ENCODE peak calls at places on chromosomes 11 and 22, in six cellular contexts. One of them, this sample, is unnamed.

GRCh38 chr22:18078329-18079041 is 695 bp downstream of the PEX26 start:
- DNase-seq in GM12878: no peak
- DNase-seq in endothelial cell of umbilical vein: peak; percentile 26
- DNase-seq in HepG2: peak; percentile 34
- DNase-seq in A549: peak; percentile 23
- DNase-seq in K562: peak; percentile 40
- DNase-seq in this sample: peak; percentile 69

GRCh38 chr22:41177626-41178424 is 27.3 kb upstream of the L3MBTL2 start:
- DNase-seq in GM12878: no peak
- DNase-seq in K562: no peak
- DNase-seq in HepG2: no peak
- DNase-seq in A549: no peak
- DNase-seq in endothelial cell of umbilical vein: no peak
- DNase-seq in this sample: no peak

GRCh38 chr22:44583076-44583760 is 85.2 kb upstream of the RTL6 start:
- DNase-seq in A549: peak; percentile 18
- DNase-seq in GM12878: no peak
- DNase-seq in K562: no peak
- DNase-seq in HepG2: no peak
- DNase-seq in endothelial cell of umbilical vein: no peak
- DNase-seq in this sample: peak; percentile 55

GRCh38 chr11:109051200-109051599 is 370.8 kb upstream of the C11orf87 start:
- DNase-seq in K562: no peak
- DNase-seq in GM12878: no peak
- DNase-seq in endothelial cell of umbilical vein: no peak
- DNase-seq in HepG2: no peak
- DNase-seq in A549: no peak
- DNase-seq in this sample: no peak

GRCh38 chr11:12547953-12548650 is 126.1 kb upstream of the TEAD1 start:
- DNase-seq in endothelial cell of umbilical vein: no peak
- DNase-seq in K562: no peak
- DNase-seq in GM12878: no peak
- DNase-seq in A549: no peak
- DNase-seq in HepG2: no peak
- DNase-seq in this sample: no peak

GRCh38 chr11:71285111-71285510 is 32.7 kb upstream of the SHANK2 start:
- DNase-seq in HepG2: no peak
- DNase-seq in K562: no peak
- DNase-seq in GM12878: no peak
- DNase-seq in A549: no peak
- DNase-seq in endothelial cell of umbilical vein: no peak
- DNase-seq in this sample: no peak

GRCh38 chr11:79062814-79063762 is 377.7 kb downstream of the TENM4 start:
- DNase-seq in HepG2: peak; percentile 18
- DNase-seq in K562: peak; percentile 18
- DNase-seq in endothelial cell of umbilical vein: peak; percentile 46
- DNase-seq in A549: peak; percentile 68
- DNase-seq in GM12878: no peak
- DNase-seq in this sample: peak; percentile 17

GRCh38 chr11:5300246-5300645 is 1.5 kb downstream of the OR51B4 start:
- DNase-seq in endothelial cell of umbilical vein: peak; percentile 67
- DNase-seq in GM12878: no peak
- DNase-seq in K562: no peak
- DNase-seq in HepG2: no peak
- DNase-seq in A549: no peak
- DNase-seq in this sample: no peak

GRCh38 chr11:77207019-77207485 is 79.0 kb downstream of the MYO7A start:
- DNase-seq in K562: no peak
- DNase-seq in endothelial cell of umbilical vein: no peak
- DNase-seq in A549: no peak
- DNase-seq in HepG2: no peak
- DNase-seq in GM12878: no peak
- DNase-seq in this sample: no peak

GRCh38 chr11:75853971-75854370 is 39.0 kb downstream of the UVRAG start:
- DNase-seq in K562: no peak
- DNase-seq in HepG2: no peak
- DNase-seq in A549: no peak
- DNase-seq in GM12878: no peak
- DNase-seq in endothelial cell of umbilical vein: no peak
- DNase-seq in this sample: no peak

GRCh38 chr22:36768616-36769015 is 7.3 kb downstream of the IFT27 start:
- DNase-seq in endothelial cell of umbilical vein: no peak
- DNase-seq in HepG2: no peak
- DNase-seq in GM12878: no peak
- DNase-seq in A549: no peak
- DNase-seq in K562: no peak
- DNase-seq in this sample: no peak

GRCh38 chr22:37328017-37328416 is 45.7 kb downstream of the CYTH4 start:
- DNase-seq in HepG2: no peak
- DNase-seq in A549: no peak
- DNase-seq in endothelial cell of umbilical vein: peak; percentile 55
- DNase-seq in K562: no peak
- DNase-seq in GM12878: no peak
- DNase-seq in this sample: no peak

GRCh38 chr11:103806130-103806900 is 230.1 kb upstream of the DDI1 start:
- DNase-seq in endothelial cell of umbilical vein: peak; percentile 86
- DNase-seq in A549: peak; percentile 6
- DNase-seq in GM12878: no peak
- DNase-seq in K562: no peak
- DNase-seq in HepG2: no peak
- DNase-seq in this sample: no peak

GRCh38 chr11:77510095-77510494 is 36.2 kb upstream of the PAK1 start:
- DNase-seq in GM12878: no peak
- DNase-seq in K562: no peak
- DNase-seq in A549: no peak
- DNase-seq in HepG2: no peak
- DNase-seq in endothelial cell of umbilical vein: no peak
- DNase-seq in this sample: no peak

GRCh38 chr22:29043906-29044575 is 17.6 kb downstream of the C22orf31 start:
- DNase-seq in GM12878: no peak
- DNase-seq in A549: no peak
- DNase-seq in K562: no peak
- DNase-seq in HepG2: no peak
- DNase-seq in endothelial cell of umbilical vein: peak; percentile 49
- DNase-seq in this sample: no peak

GRCh38 chr11:129267716-129268115 is 75.6 kb upstream of the ARHGAP32 start:
- DNase-seq in A549: no peak
- DNase-seq in K562: no peak
- DNase-seq in HepG2: no peak
- DNase-seq in endothelial cell of umbilical vein: no peak
- DNase-seq in GM12878: no peak
- DNase-seq in this sample: no peak

GRCh38 chr11:34053161-34053686 is 1.7 kb downstream of the CAPRIN1 start:
- DNase-seq in endothelial cell of umbilical vein: peak; percentile 80
- DNase-seq in K562: peak; percentile 73
- DNase-seq in A549: peak; percentile 73
- DNase-seq in GM12878: no peak
- DNase-seq in HepG2: peak; percentile 67
- DNase-seq in this sample: peak; percentile 87

GRCh38 chr22:50403701-50404101 is 60.6 kb downstream of the PPP6R2 start:
- DNase-seq in K562: no peak
- DNase-seq in GM12878: no peak
- DNase-seq in A549: no peak
- DNase-seq in endothelial cell of umbilical vein: peak; percentile 87
- DNase-seq in HepG2: no peak
- DNase-seq in this sample: no peak

GRCh38 chr11:65546217-65546958 is 11.8 kb downstream of the LTBP3 start:
- DNase-seq in GM12878: no peak
- DNase-seq in endothelial cell of umbilical vein: peak; percentile 44
- DNase-seq in A549: peak; percentile 49
- DNase-seq in K562: peak; percentile 98
- DNase-seq in HepG2: peak; percentile 75
- DNase-seq in this sample: peak; percentile 91

GRCh38 chr11:5581014-5581413 is 337 bp downstream of the OR52B6 start:
- DNase-seq in HepG2: peak; percentile 9
- DNase-seq in GM12878: no peak
- DNase-seq in A549: no peak
- DNase-seq in K562: peak; percentile 20
- DNase-seq in endothelial cell of umbilical vein: no peak
- DNase-seq in this sample: no peak

GRCh38 chr11:128632151-128632791 is 44.9 kb upstream of the ETS1 start:
- DNase-seq in endothelial cell of umbilical vein: peak; percentile 59
- DNase-seq in GM12878: no peak
- DNase-seq in K562: no peak
- DNase-seq in HepG2: peak; percentile 3
- DNase-seq in A549: no peak
- DNase-seq in this sample: peak; percentile 71

GRCh38 chr22:32827061-32827602 is 25.6 kb downstream of the TIMP3 start:
- DNase-seq in K562: no peak
- DNase-seq in A549: no peak
- DNase-seq in GM12878: no peak
- DNase-seq in endothelial cell of umbilical vein: no peak
- DNase-seq in HepG2: no peak
- DNase-seq in this sample: no peak

GRCh38 chr11:125082611-125083311 is 19.7 kb downstream of the SLC37A2 start:
- DNase-seq in A549: no peak
- DNase-seq in K562: no peak
- DNase-seq in GM12878: no peak
- DNase-seq in endothelial cell of umbilical vein: peak; percentile 77
- DNase-seq in HepG2: peak; percentile 50
- DNase-seq in this sample: peak; percentile 34

GRCh38 chr11:96169250-96169649 is 173.7 kb downstream of the MAML2 start:
- DNase-seq in A549: no peak
- DNase-seq in GM12878: no peak
- DNase-seq in K562: no peak
- DNase-seq in HepG2: no peak
- DNase-seq in endothelial cell of umbilical vein: no peak
- DNase-seq in this sample: no peak

GRCh38 chr11:117396970-117397369 is 69.3 kb downstream of the CEP164 start:
- DNase-seq in HepG2: no peak
- DNase-seq in endothelial cell of umbilical vein: no peak
- DNase-seq in GM12878: no peak
- DNase-seq in K562: no peak
- DNase-seq in A549: no peak
- DNase-seq in this sample: no peak
- TF ChIP-seq MAX in HepG2: no peak
- TF ChIP-seq MAX in endothelial cell of umbilical vein: no peak
- TF ChIP-seq MAX in GM12878: no peak
- TF ChIP-seq MAX in K562: no peak
- TF ChIP-seq MAX in A549: no peak
- TF ChIP-seq MAX in this sample: no peak

GRCh38 chr11:116958246-116958645 is 120.8 kb upstream of the APOA1 start:
- DNase-seq in GM12878: no peak
- DNase-seq in HepG2: no peak
- DNase-seq in K562: peak; percentile 25
- DNase-seq in A549: no peak
- DNase-seq in endothelial cell of umbilical vein: no peak
- DNase-seq in this sample: no peak

GRCh38 chr11:116963813-116964212 is 126.4 kb upstream of the APOA1 start:
- DNase-seq in endothelial cell of umbilical vein: no peak
- DNase-seq in A549: no peak
- DNase-seq in GM12878: no peak
- DNase-seq in HepG2: no peak
- DNase-seq in K562: no peak
- DNase-seq in this sample: no peak

GRCh38 chr11:116964269-116964668 is 126.8 kb upstream of the APOA1 start:
- DNase-seq in A549: no peak
- DNase-seq in HepG2: no peak
- DNase-seq in K562: no peak
- DNase-seq in GM12878: no peak
- DNase-seq in endothelial cell of umbilical vein: no peak
- DNase-seq in this sample: no peak

GRCh38 chr11:116960916-116961315 is 123.5 kb upstream of the APOA1 start:
- DNase-seq in endothelial cell of umbilical vein: peak; percentile 23
- DNase-seq in GM12878: no peak
- DNase-seq in K562: no peak
- DNase-seq in HepG2: no peak
- DNase-seq in A549: no peak
- DNase-seq in this sample: no peak

DNA sequence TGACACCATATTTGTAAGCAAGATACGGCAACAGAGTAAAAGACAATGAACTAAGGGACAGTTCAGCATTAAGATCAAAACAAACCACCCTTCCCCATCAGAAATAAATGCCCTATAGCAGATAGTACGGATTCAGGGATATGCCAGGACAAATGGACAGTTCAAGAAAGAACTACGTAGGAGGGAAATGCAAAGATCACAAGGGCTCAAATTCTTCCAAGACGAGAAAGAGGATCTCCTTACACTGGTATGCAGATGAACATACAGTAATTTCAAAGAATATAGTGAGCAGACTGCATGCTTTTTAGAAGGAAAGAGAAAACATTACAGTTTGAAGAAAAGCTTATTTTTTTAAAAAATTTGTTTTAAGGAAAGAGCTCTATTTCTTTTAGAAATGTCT is 124.7 kb upstream of the APOA1 start:
- DNase-seq in K562: no peak
- DNase-seq in A549: no peak
- DNase-seq in GM12878: no peak
- DNase-seq in HepG2: no peak
- DNase-seq in endothelial cell of umbilical vein: no peak
- DNase-seq in this sample: no peak
- TF ChIP-seq MYC in K562: peak; percentile 0
- TF ChIP-seq MYC in A549: no peak
- TF ChIP-seq MYC in GM12878: no peak
- TF ChIP-seq MYC in HepG2: no peak
- TF ChIP-seq MYC in endothelial cell of umbilical vein: no peak
- TF ChIP-seq MYC in this sample: no peak

DNA sequence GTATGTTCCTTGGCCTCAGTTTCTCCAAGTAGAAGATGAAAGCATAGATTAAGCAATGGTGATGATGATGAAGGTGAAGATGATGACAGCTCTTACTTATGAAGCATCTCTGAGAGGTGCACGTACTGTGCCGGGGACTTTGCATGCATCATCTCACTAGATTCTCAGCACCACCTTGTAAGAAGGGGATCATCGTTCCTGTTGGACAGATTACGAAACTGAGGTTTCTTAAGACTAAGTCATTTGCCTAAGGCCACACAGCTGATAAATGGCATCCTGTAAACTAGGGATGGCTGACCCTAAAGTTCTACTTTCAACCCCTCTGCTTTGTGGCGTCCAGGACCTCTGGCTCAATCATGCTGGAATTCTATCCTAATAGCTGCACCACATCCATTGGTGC is 8.7 kb downstream of the MS4A15 start:
- DNase-seq in HepG2: no peak
- DNase-seq in A549: no peak
- DNase-seq in K562: no peak
- DNase-seq in endothelial cell of umbilical vein: no peak
- DNase-seq in GM12878: peak; percentile 41
- DNase-seq in this sample: peak; percentile 26
- TF ChIP-seq MAX in HepG2: no peak
- TF ChIP-seq MAX in A549: no peak
- TF ChIP-seq MAX in K562: no peak
- TF ChIP-seq MAX in endothelial cell of umbilical vein: no peak
- TF ChIP-seq MAX in GM12878: no peak
- TF ChIP-seq MAX in this sample: no peak

DNA sequence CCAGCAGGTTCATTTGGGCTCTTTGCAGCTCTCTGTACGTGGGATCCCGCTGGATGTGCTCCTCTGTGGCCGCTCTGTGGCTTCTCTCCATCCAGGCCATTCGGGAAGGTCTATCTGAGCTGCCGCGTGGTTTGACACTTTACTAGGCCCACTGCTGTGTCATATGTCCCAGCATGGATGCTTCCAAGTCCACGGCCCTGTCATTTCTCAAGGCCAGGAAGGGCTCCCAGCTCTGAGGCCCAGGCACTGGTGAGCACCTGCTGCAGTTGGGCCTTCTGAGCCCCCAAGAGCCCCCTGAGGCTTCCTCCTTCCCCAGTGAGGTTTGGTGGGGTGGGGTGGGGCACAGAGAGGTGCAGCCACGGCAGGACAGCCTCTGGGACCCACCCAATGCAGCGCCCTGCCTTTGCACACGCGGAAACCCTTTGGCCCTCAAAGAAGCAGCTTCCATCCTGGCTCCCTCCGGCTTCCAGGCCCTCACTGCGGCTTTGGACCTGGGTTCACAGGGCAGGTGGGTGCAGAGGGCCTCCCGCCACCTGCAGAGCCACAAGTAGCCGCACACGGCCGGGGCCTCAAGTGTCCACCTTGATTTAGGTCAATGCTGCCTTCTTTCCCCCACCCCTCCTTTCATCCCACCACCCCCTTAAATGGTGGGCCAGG is 44.5 kb upstream of the FGF3 start:
- DNase-seq in endothelial cell of umbilical vein: no peak
- DNase-seq in A549: no peak
- DNase-seq in K562: no peak
- DNase-seq in HepG2: no peak
- DNase-seq in GM12878: no peak
- DNase-seq in this sample: no peak
- TF ChIP-seq MYC in endothelial cell of umbilical vein: no peak
- TF ChIP-seq MYC in A549: no peak
- TF ChIP-seq MYC in K562: no peak
- TF ChIP-seq MYC in HepG2: no peak
- TF ChIP-seq MYC in GM12878: no peak
- TF ChIP-seq MYC in this sample: no peak